ENCODE peak calls at places on chromosome 14, in seven cellular contexts. L is heart left ventricle, H is psoas muscle, Z is left ventricle myocardium inferior, D is body of pancreas, X is ascending aorta, I is astrocyte. W is an unnamed sample.
A peak's percentile ranks its signal among the peaks of the same experiment; 100 is the strongest.

GRCh38 chr14:100388137-100389050 is 65.3 kb downstream of the SLC25A47 start:
- DNase-seq in X (no peak), I (no peak), Z (no peak), H (no peak), L (no peak), D (peak; percentile 30), W (no peak)

GRCh38 chr14:72792051-72792788 is 101.7 kb downstream of the DPF3 start:
- DNase-seq in H (peak; percentile 81), Z (peak; percentile 75), I (peak; percentile 16), X (no peak), L (peak; percentile 73), D (peak; percentile 14), W (peak; percentile 87)

GRCh38 chr14:60233251-60233650 is 15.8 kb upstream of the PPM1A start:
- DNase-seq in Z (no peak), D (no peak), I (no peak), H (no peak), X (no peak), L (no peak), W (no peak)

GRCh38 chr14:73742520-73743238 is 28.5 kb upstream of the PNMA1 start:
- DNase-seq in L (no peak), D (no peak), H (no peak), I (no peak), X (no peak), Z (no peak), W (no peak)

GRCh38 chr14:65229431-65230286 is 127.3 kb upstream of the MAX start:
- DNase-seq in H (peak; percentile 63), I (peak; percentile 51), D (peak; percentile 27), X (no peak), L (peak; percentile 37), Z (peak; percentile 27), W (no peak)

GRCh38 chr14:94376976-94377865 is 11.2 kb downstream of the SERPINA1 start:
- DNase-seq in Z (no peak), L (no peak), H (no peak), D (no peak), X (no peak), I (no peak), W (no peak)

GRCh38 chr14:81396108-81396507 is 4.0 kb downstream of the STON2 start:
- DNase-seq in Z (no peak), H (no peak), D (no peak), X (no peak), I (no peak), L (no peak), W (no peak)

GRCh38 chr14:96274122-96274910 is 18.3 kb downstream of the BDKRB1 start:
- DNase-seq in L (no peak), D (no peak), Z (no peak), H (no peak), X (no peak), I (peak; percentile 97), W (no peak)

GRCh38 chr14:103294091-103294490 is 39.9 kb upstream of the EIF5 start:
- DNase-seq in L (no peak), X (no peak), D (no peak), H (no peak), I (no peak), Z (no peak), W (no peak)

GRCh38 chr14:37257651-37258050 is 59.9 kb downstream of the MIPOL1 start:
- DNase-seq in I (no peak), D (no peak), H (no peak), Z (no peak), L (no peak), X (no peak), W (no peak)
- H3K27ac ChIP-seq in I (no peak overlapping the region), D (no peak overlapping the region), H (no peak overlapping the region), Z (no peak overlapping the region), L (no peak overlapping the region), X (no peak overlapping the region), W (no peak overlapping the region)

DNA sequence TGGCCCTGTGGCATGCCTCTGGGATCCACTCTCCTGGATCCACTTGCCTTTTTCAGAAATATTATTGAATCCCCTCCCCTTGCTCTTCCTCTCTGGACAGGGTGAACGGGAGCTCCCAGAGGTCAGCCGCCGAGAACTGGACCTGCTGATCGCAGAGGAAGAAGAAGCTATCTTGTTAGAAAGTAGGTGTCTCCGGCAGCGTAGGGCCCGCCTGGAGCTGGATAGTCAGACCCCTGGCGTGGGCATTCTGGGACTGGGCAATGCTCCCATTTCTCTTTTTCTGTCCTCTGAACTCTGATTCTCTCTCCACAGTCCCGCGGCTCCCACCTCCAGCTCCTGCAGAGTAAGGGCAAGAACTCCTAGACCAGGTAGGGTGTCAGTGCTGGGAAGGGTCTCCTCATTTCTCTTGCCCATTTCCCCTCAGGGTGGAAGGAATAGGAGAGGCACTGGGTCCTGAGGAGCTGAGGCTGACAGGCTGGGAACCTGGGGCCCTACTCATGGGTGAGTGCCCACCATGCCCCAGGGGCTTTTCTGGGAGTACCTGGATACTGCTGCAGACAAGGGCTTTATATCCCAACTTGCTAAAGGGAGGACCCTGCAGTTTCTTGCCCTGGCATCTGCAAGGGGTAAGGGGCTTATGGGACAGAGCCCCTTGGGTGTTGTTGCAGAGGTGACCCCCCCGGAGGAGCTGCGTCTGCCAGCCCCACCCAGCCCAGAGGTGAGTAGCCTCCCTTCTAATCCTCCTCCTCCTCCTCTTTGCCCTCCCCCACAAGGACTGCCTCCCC is 5.4 kb downstream of the REC8 start:
- DNase-seq in X (no peak), H (peak; percentile 32), Z (no peak), L (no peak), D (no peak), I (no peak), W (peak; percentile 60)
- H3K27ac ChIP-seq in X (no peak overlapping the region), H (no peak overlapping the region), Z (no peak overlapping the region), L (no peak overlapping the region), D (no peak overlapping the region), I (no peak overlapping the region), W (no peak overlapping the region)

GRCh38 chr14:69190191-69190590 is 1.1 kb upstream of the EXD2 start:
- DNase-seq in I (no peak), D (no peak), H (no peak), L (no peak), X (no peak), Z (no peak), W (no peak)

GRCh38 chr14:69191340-69192111 is at the start of gene EXD2:
- DNase-seq in H (peak; percentile 93), D (peak; percentile 95), L (peak; percentile 92), I (peak; percentile 69), X (peak; percentile 24), Z (peak; percentile 87), W (peak; percentile 95)
- H3K27ac ChIP-seq in H (peak within 1 kb of the TSS; percentile 88), D (peak within 1 kb of the TSS; percentile 95), L (peak within 1 kb of the TSS; percentile 85), I (peak within 1 kb of the TSS; percentile 53), X (peak within 1 kb of the TSS; percentile 39), Z (peak within 1 kb of the TSS; percentile 84), W (peak within 1 kb of the TSS; percentile 74)

GRCh38 chr14:50980451-50980850 is 36.2 kb upstream of the PYGL start:
- DNase-seq in X (no peak), D (no peak), L (no peak), H (no peak), I (no peak), Z (no peak), W (no peak)
- H3K27ac ChIP-seq in X (no peak overlapping the region), D (no peak overlapping the region), L (no peak overlapping the region), H (no peak overlapping the region), I (no peak overlapping the region), Z (no peak overlapping the region), W (no peak overlapping the region)

DNA sequence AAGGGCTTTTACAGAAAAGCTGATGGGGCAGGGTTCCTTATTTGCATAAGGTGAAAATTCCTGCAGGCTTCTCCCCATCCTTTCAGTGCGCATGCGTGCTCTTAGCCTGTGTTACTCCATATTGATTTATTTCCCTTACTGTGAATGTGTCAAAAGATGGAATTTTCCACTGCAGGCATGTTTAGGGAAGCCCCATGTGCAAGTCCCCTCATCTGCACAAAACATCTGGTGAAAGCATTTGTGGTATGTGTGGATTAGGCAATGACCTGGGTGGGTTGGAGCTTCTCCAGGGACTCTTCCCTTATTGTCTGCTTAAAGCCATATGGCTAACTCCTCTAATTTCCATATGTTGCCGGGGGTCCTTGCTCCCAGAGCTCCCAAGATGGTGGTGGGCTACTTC is 912.6 kb upstream of the LRFN5 start:
- DNase-seq in X (no peak), H (no peak), L (no peak), D (no peak), Z (no peak), I (no peak), W (no peak)
- H3K27ac ChIP-seq in X (no peak overlapping the region), H (no peak overlapping the region), L (no peak overlapping the region), D (no peak overlapping the region), Z (no peak overlapping the region), I (no peak overlapping the region), W (no peak overlapping the region)

W was measured in kidney.